ENCODE peak calls at places on chromosomes 1 and 21, in seven cellular contexts. B is GM12864; X is fibroblast of lung; I is NCI-H774; Z is dorsolateral prefrontal cortex; U is stimulated activated CD4-positive, alpha-beta T cell treated with anti-CD3 and anti-CD28 coated beads, Interleukin-2, amount 100 ng/mL, for 48 hours; V is mucosa of gallbladder. W is an unnamed sample.

GRCh38 chr1:3011127-3011526 is 10.1 kb upstream of the ACTRT2 start:
- DNase-seq in I (no peak), V (no peak), B (no peak), X (no peak), U (no peak), Z (no peak), W (no peak)

GRCh38 chr1:47235280-47235679 is 3.3 kb upstream of the TAL1 start:
- DNase-seq in V (peak; percentile 53), Z (no peak), U (no peak), I (no peak), B (no peak), X (no peak), W (peak; percentile 18)

GRCh38 chr1:115400891-115401290 is 62.8 kb upstream of the NGF start:
- DNase-seq in I (no peak), U (no peak), B (no peak), V (no peak), Z (no peak), X (no peak), W (no peak)

GRCh38 chr1:64524614-64525013 is 54.7 kb downstream of the CACHD1 start:
- DNase-seq in U (no peak), Z (no peak), X (no peak), I (no peak), B (no peak), V (no peak), W (no peak)

GRCh38 chr1:17520041-17520440 is 19.5 kb upstream of the ARHGEF10L start:
- DNase-seq in V (peak; percentile 81), Z (no peak), B (no peak), I (no peak), U (no peak), X (no peak), W (no peak)

GRCh38 chr1:231781887-231782286 is 155.3 kb downstream of the DISC1 start:
- DNase-seq in Z (no peak), V (peak; percentile 41), I (no peak), X (no peak), U (no peak), B (no peak), W (no peak)

GRCh38 chr21:42495765-42496119 is 282 bp downstream of the RSPH1 start:
- DNase-seq in Z (no peak), U (no peak), X (peak; percentile 14), B (no peak), I (no peak), V (no peak), W (no peak)

GRCh38 chr1:101111461-101111860 is 85.9 kb upstream of the DPH5 start:
- DNase-seq in Z (no peak), V (no peak), B (no peak), U (no peak), I (no peak), X (no peak), W (no peak)

GRCh38 chr1:229065613-229066012 is 205.3 kb upstream of the RAB4A start:
- DNase-seq in X (no peak), Z (no peak), I (no peak), B (no peak), V (no peak), U (no peak), W (no peak)

GRCh38 chr1:111332190-111332589 is 41.5 kb downstream of the CHIA start:
- DNase-seq in V (no peak), Z (no peak), X (no peak), I (no peak), B (peak; percentile 33), U (no peak), W (no peak)

GRCh38 chr1:27399251-27399885 is 6.9 kb downstream of the GPR3 start:
- DNase-seq in U (no peak), X (no peak), B (no peak), I (no peak), V (no peak), Z (no peak), W (no peak)

GRCh38 chr1:2330511-2331199 is 60.7 kb downstream of the MORN1 start:
- DNase-seq in I (no peak), B (no peak), X (peak; percentile 82), V (peak; percentile 55), U (no peak), Z (no peak), W (no peak)

GRCh38 chr1:210098376-210098775 is 134.2 kb upstream of the SERTAD4 start:
- DNase-seq in U (no peak), B (no peak), I (no peak), V (no peak), X (no peak), Z (no peak), W (no peak)

GRCh38 chr1:192958871-192959270 is 100.3 kb downstream of the UCHL5 start:
- DNase-seq in X (peak; percentile 37), U (no peak), V (no peak), B (no peak), I (no peak), Z (no peak), W (no peak)

GRCh38 chr1:55490556-55490955 is 275.4 kb upstream of the USP24 start:
- DNase-seq in X (peak; percentile 53), V (no peak), B (no peak), I (no peak), Z (no peak), U (no peak), W (no peak)

GRCh38 chr1:84691139-84691783 is 1.0 kb upstream of the SSX2IP start:
- DNase-seq in B (no peak), U (no peak), I (no peak), X (no peak), Z (no peak), V (no peak), W (no peak)

GRCh38 chr1:43513471-43514173 is 17.1 kb upstream of the PTPRF start:
- DNase-seq in Z (no peak), U (no peak), B (no peak), V (no peak), X (no peak), I (no peak), W (no peak)

GRCh38 chr1:89725016-89725380 is 92.1 kb downstream of the LRRC8C start:
- DNase-seq in I (no peak), X (peak; percentile 94), Z (no peak), B (no peak), V (no peak), U (no peak), W (no peak)

GRCh38 chr1:2229921-2230700 is 2.0 kb downstream of the SKI start:
- DNase-seq in B (no peak), Z (peak; percentile 41), V (no peak), I (no peak), X (peak; percentile 50), U (no peak), W (peak; percentile 56)

GRCh38 chr1:48617227-48617626 is 145.2 kb upstream of the SPATA6 start:
- DNase-seq in V (no peak), Z (no peak), X (peak; percentile 11), U (no peak), B (no peak), I (no peak), W (no peak)

GRCh38 chr1:109199710-109200109 is 14.0 kb upstream of the SARS1 start:
- DNase-seq in I (no peak), Z (no peak), X (no peak), V (no peak), B (no peak), U (no peak), W (no peak)